ENCODE peak calls at places on chromosome 13, in four cellular contexts. F is HepG2, K is H1, R is K562. X is an unnamed sample.

GRCh38 chr13:57311009-57311586 is 144.1 kb downstream of the PRR20E start:
- DNase-seq in F (no peak), K (peak), R (no peak), X (no peak)

GRCh38 chr13:37443538-37443937 is 155.0 kb downstream of the POSTN start:
- DNase-seq in F (no peak), K (no peak), R (no peak), X (no peak)

GRCh38 chr13:89982406-89983085 is 1364.9 kb upstream of the MIR17HG start:
- DNase-seq in F (no peak), K (no peak), R (no peak), X (no peak)

GRCh38 chr13:72244788-72245187 is 377.8 kb upstream of the DACH1 start:
- DNase-seq in F (no peak), K (no peak), R (no peak), X (no peak)

GRCh38 chr13:70043685-70044084 is 63.9 kb upstream of the ATXN8OS start:
- DNase-seq in F (no peak), K (no peak), R (no peak), X (no peak)

GRCh38 chr13:104810242-104810641 is 1725.2 kb downstream of the EFNB2 start:
- DNase-seq in F (no peak), K (no peak), R (no peak), X (no peak)

GRCh38 chr13:109271555-109271954 is 514.8 kb downstream of the IRS2 start:
- DNase-seq in F (no peak), K (no peak), R (no peak), X (no peak)

GRCh38 chr13:33349996-33350826 is 64.7 kb upstream of the STARD13 start:
- DNase-seq in F (no peak), K (peak), R (no peak), X (no peak)

GRCh38 chr13:76823969-76824368 is 62.2 kb downstream of the KCTD12 start:
- DNase-seq in F (no peak), K (no peak), R (no peak), X (no peak)

GRCh38 chr13:21047087-21047486 is 14.3 kb downstream of the LATS2 start:
- DNase-seq in F (no peak), K (peak), R (no peak), X (no peak)

GRCh38 chr13:26784704-26785639 is 24.4 kb upstream of the GPR12 start:
- DNase-seq in F (no peak), K (peak), R (no peak), X (no peak)

GRCh38 chr13:113607056-113607455 is 22.5 kb downstream of the TFDP1 start:
- DNase-seq in F (no peak), K (no peak), R (no peak), X (no peak)

GRCh38 chr13:110799246-110800236 is 86.0 kb downstream of the ING1 start:
- DNase-seq in F (no peak), K (no peak), R (no peak), X (no peak)

GRCh38 chr13:110797230-110797877 is 83.9 kb downstream of the ING1 start:
- DNase-seq in F (no peak), K (no peak), R (no peak), X (no peak)

GRCh38 chr13:110806636-110807035 is 93.1 kb downstream of the ING1 start:
- DNase-seq in F (no peak), K (peak), R (no peak), X (no peak)

GRCh38 chr13:110798595-110798994 is 85.1 kb downstream of the ING1 start:
- DNase-seq in F (peak), K (no peak), R (no peak), X (no peak)

DNA sequence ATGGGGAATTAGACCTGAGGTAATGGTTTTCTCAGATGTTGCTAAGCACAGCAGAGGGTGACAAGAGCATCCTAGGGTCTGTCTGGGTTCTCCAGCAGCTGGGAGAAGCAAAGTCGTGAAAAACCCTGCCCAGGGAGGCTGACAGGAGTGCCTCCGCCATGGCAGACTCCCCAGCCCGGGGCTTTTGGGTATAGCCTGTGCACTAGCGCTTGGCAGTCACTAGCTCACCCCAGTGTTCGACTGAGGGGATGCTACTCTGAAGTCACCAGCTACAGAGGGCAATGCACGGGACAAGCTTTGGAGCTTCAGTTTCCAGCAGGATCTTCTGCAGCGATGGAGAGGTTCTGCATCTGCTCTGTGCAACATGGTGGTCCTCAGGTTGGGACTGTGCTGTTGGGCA is 87.5 kb downstream of the ING1 start:
- DNase-seq in F (no peak), K (no peak), R (no peak), X (no peak)
- TF ChIP-seq RNF2 in F (no peak), K (no peak), R (no peak), X (no peak)

GRCh38 chr13:51995677-51996551 is 15.3 kb downstream of the ATP7B start:
- DNase-seq in F (no peak), K (no peak), R (peak), X (no peak)
- TF ChIP-seq RNF2 in F (no peak), K (no peak), R (no peak), X (no peak)

GRCh38 chr13:39957868-39958676 is 302.6 kb downstream of the COG6 start:
- DNase-seq in F (no peak), K (no peak), R (no peak), X (no peak)
- TF ChIP-seq RNF2 in F (no peak), K (no peak), R (no peak), X (no peak)

GRCh38 chr13:94123543-94123942 is 355.9 kb downstream of the DCT start:
- DNase-seq in F (no peak), K (no peak), R (no peak), X (no peak)
- TF ChIP-seq RNF2 in F (no peak), K (no peak), R (no peak), X (no peak)

GRCh38 chr13:48446454-48446853 is 33.5 kb upstream of the LPAR6 start:
- DNase-seq in F (no peak), K (no peak), R (no peak), X (no peak)
- TF ChIP-seq RNF2 in F (no peak), K (no peak), R (no peak), X (no peak)

GRCh38 chr13:49633687-49634086 is 5.4 kb downstream of the ARL11 start:
- DNase-seq in F (no peak), K (no peak), R (no peak), X (no peak)

GRCh38 chr13:49636705-49637104 is 8.4 kb downstream of the ARL11 start:
- DNase-seq in F (no peak), K (no peak), R (no peak), X (no peak)

GRCh38 chr13:49638416-49639072 is 10.2 kb downstream of the ARL11 start:
- DNase-seq in F (no peak), K (no peak), R (no peak), X (no peak)

GRCh38 chr13:49637989-49638388 is 9.7 kb downstream of the ARL11 start:
- DNase-seq in F (no peak), K (no peak), R (no peak), X (no peak)

DNA sequence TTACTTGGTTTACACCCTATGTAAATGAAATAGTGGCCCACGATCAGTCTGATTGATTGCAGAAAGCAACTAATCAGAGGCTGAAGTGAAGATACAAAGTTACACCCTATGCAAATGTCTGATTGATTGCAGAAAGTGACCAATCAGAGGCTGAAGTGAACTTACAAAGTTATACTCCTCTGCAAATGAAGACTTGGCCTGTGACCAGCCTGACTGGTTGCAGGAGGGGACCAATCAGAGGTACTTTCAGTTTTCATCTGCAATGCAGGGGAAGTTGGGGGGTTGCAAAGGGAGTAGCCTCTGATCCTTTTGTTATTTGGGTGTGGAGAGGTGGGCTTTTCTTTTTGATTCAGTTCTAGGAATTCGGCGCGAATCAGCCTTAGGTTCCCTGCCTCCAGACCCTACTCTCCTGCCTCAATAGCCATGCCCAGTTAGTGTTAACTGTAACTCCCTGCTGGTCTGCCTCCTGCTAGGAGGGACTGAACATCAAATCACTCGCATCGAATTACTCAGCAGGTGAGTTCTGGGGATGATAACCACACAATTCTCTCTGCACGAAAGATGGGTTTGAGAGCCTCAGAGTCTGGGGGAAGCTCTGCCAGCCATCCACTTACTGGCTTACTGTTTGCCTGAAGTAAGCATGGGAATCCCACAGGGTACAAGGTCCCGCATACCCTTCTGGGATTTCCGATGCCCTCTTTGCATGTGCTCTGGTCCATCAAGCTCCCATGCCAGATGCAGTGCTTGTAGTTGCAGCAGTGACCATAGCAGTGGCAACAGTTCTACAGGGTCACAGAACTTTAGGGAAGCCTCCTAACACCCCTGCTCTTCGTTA is 7.5 kb downstream of the ARL11 start:
- DNase-seq in F (peak), K (peak), R (no peak), X (no peak)
- TF ChIP-seq RNF2 in F (no peak), K (no peak), R (no peak), X (no peak)

GRCh38 chr13:39559838-39560237 is 43.2 kb downstream of the LHFPL6 start:
- DNase-seq in F (no peak), K (no peak), R (no peak), X (no peak)

GRCh38 chr13:39552233-39552632 is 50.8 kb downstream of the LHFPL6 start:
- DNase-seq in F (no peak), K (no peak), R (no peak), X (no peak)

GRCh38 chr13:39557285-39557955 is 45.6 kb downstream of the LHFPL6 start:
- DNase-seq in F (no peak), K (no peak), R (no peak), X (no peak)

GRCh38 chr13:39556856-39557255 is 46.1 kb downstream of the LHFPL6 start:
- DNase-seq in F (no peak), K (no peak), R (no peak), X (no peak)

DNA sequence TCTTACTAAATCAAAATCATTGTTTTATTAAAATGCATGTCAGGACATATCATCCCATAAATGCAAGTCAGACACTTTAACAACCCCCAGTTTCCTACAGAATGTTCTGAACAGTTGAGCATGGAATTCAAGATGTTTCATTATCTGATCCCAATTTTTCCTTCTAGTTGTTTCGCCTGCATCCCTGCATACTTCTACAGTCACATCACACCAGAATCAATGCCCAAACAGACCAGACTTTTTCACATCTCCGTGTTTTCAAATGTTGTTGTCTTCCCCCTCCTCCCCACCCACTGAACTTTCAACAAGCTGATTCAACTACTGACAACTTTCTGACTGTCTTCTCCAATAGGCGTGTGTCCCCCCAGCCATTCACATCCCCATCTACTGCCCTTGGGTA is 48.6 kb downstream of the LHFPL6 start:
- DNase-seq in F (no peak), K (no peak), R (no peak), X (no peak)
- TF ChIP-seq RNF2 in F (no peak), K (no peak), R (no peak), X (no peak)